ENCODE peak calls at places on chromosomes 12 and 14, in seven cellular contexts. S is HFFc6, E is transverse colon, H is Calu3, F is dorsolateral prefrontal cortex, Z is heart right ventricle, X is BE2C. N is an unnamed sample.

GRCh38 chr12:62832528-62832927 is 102.4 kb downstream of the PPM1H start:
- DNase-seq in H (no peak), S (no peak), Z (no peak), E (no peak), X (no peak), F (no peak), N (no peak)

GRCh38 chr14:59306775-59307174 is 118.3 kb downstream of the DAAM1 start:
- DNase-seq in E (no peak), F (no peak), H (peak), X (no peak), Z (no peak), S (peak), N (no peak)

GRCh38 chr12:13293086-13293485 is 96.6 kb downstream of the EMP1 start:
- DNase-seq in F (no peak), X (no peak), H (no peak), E (no peak), S (peak), Z (no peak), N (no peak)

GRCh38 chr12:1491983-1492697 is 102.2 kb downstream of the FBXL14 start:
- DNase-seq in E (no peak), Z (no peak), X (no peak), H (no peak), S (no peak), F (no peak), N (no peak)

GRCh38 chr12:65655074-65655493 is 169.2 kb upstream of the HMGA2 start:
- DNase-seq in E (no peak), Z (no peak), F (no peak), H (no peak), S (no peak), X (no peak), N (no peak)

GRCh38 chr14:104499784-104500496 is 79.6 kb upstream of the C14orf180 start:
- DNase-seq in E (peak), X (no peak), S (no peak), H (no peak), Z (no peak), F (no peak), N (no peak)

GRCh38 chr12:52837341-52837741 is 3.2 kb upstream of the KRT79 start:
- DNase-seq in S (peak), H (peak), Z (no peak), E (no peak), F (no peak), X (no peak), N (no peak)

GRCh38 chr12:91171475-91171874 is 11.1 kb downstream of the DCN start:
- DNase-seq in S (no peak), F (no peak), X (no peak), E (no peak), H (no peak), Z (no peak), N (no peak)

GRCh38 chr14:57982802-57983201 is 116.9 kb upstream of the SLC35F4 start:
- DNase-seq in X (peak), E (no peak), H (no peak), F (no peak), Z (peak), S (no peak), N (peak)

GRCh38 chr14:94746131-94746530 is 23.8 kb downstream of the GSC start:
- DNase-seq in F (no peak), X (no peak), S (no peak), H (no peak), E (no peak), Z (no peak), N (no peak)

GRCh38 chr12:4852911-4853310 is 56.8 kb upstream of the KCNA1 start:
- DNase-seq in X (no peak), H (no peak), E (no peak), S (no peak), Z (no peak), F (no peak), N (no peak)

GRCh38 chr12:95412826-95413311 is 61.1 kb upstream of the METAP2 start:
- DNase-seq in Z (no peak), H (no peak), F (no peak), X (no peak), S (peak), E (no peak), N (no peak)

GRCh38 chr12:19058235-19059021 is 71.1 kb upstream of the PLEKHA5 start:
- DNase-seq in Z (no peak), H (no peak), E (no peak), F (no peak), X (peak), S (no peak), N (peak)

GRCh38 chr12:14211829-14212455 is 153.5 kb upstream of the ATF7IP start:
- DNase-seq in E (peak), X (no peak), Z (no peak), S (no peak), F (no peak), H (no peak), N (no peak)

GRCh38 chr12:24913953-24914352 is 34.9 kb downstream of the BCAT1 start:
- DNase-seq in H (no peak), Z (no peak), E (no peak), S (no peak), F (no peak), X (no peak), N (no peak)

GRCh38 chr12:33942172-33942571 is 80.1 kb upstream of the ALG10 start:
- DNase-seq in S (no peak), H (no peak), X (no peak), F (no peak), E (no peak), Z (no peak), N (no peak)

GRCh38 chr12:87815738-87816137 is 213.5 kb downstream of the C12orf50 start:
- DNase-seq in E (no peak), Z (no peak), H (no peak), S (no peak), F (no peak), X (no peak), N (no peak)

GRCh38 chr12:119949145-119949544 is 39.9 kb upstream of the BICDL1 start:
- DNase-seq in F (no peak), E (no peak), S (no peak), X (no peak), Z (no peak), H (no peak), N (no peak)

GRCh38 chr12:6193853-6194815 is 6.1 kb upstream of the CD9 start:
- DNase-seq in S (no peak), X (peak), F (no peak), E (peak), Z (no peak), H (no peak), N (no peak)

GRCh38 chr12:122867701-122868461 is 28.0 kb downstream of the VPS37B start:
- DNase-seq in X (peak), E (peak), Z (peak), H (no peak), S (no peak), F (peak), N (no peak)

GRCh38 chr12:99157946-99158345 is 489.6 kb upstream of the GARIN6 start:
- DNase-seq in Z (no peak), E (no peak), S (no peak), X (no peak), H (no peak), F (no peak), N (no peak)

GRCh38 chr12:70722584-70723343 is 85.5 kb upstream of the PTPRB start:
- DNase-seq in X (peak), F (no peak), S (no peak), E (no peak), Z (no peak), H (no peak), N (no peak)

GRCh38 chr14:76348898-76349297 is 27.0 kb upstream of the ESRRB start:
- DNase-seq in F (no peak), X (peak), H (no peak), E (no peak), Z (peak), S (peak), N (no peak)

GRCh38 chr12:1630827-1631591 is 2.0 kb downstream of the WNT5B start:
- DNase-seq in E (no peak), X (peak), H (no peak), S (no peak), F (no peak), Z (peak), N (peak)

GRCh38 chr12:50751921-50752721 is 11.8 kb upstream of the ATF1 start:
- DNase-seq in F (no peak), X (no peak), S (no peak), H (no peak), E (no peak), Z (no peak), N (no peak)

GRCh38 chr12:106981781-106982180 is 5.2 kb downstream of the MTERF2 start:
- DNase-seq in F (no peak), X (no peak), E (no peak), H (no peak), S (no peak), Z (no peak), N (no peak)

GRCh38 chr12:71848212-71848611 is 8.7 kb downstream of the TBC1D15 start:
- DNase-seq in H (no peak), Z (no peak), F (no peak), S (no peak), E (no peak), X (no peak), N (no peak)

GRCh38 chr12:69161835-69162234 is 77.5 kb upstream of the CPSF6 start:
- DNase-seq in Z (no peak), S (no peak), X (no peak), F (no peak), E (no peak), H (no peak), N (no peak)

GRCh38 chr12:95204141-95204866 is 13.0 kb downstream of the FGD6 start:
- DNase-seq in Z (no peak), S (peak), E (peak), X (no peak), F (no peak), H (peak), N (no peak)

GRCh38 chr14:96274122-96274910 is 18.3 kb downstream of the BDKRB1 start:
- DNase-seq in Z (no peak), H (no peak), S (peak), X (peak), F (no peak), E (no peak), N (no peak)

GRCh38 chr12:29519585-29520182 is 22.2 kb upstream of the OVCH1 start:
- DNase-seq in F (no peak), H (peak), X (peak), Z (no peak), S (peak), E (no peak), N (peak)

GRCh38 chr14:24429395-24430142 is at the start of the genes CBLN3 and KHNYN:
- DNase-seq in S (peak), Z (peak), E (peak), X (peak), H (peak), F (peak), N (peak)

GRCh38 chr12:12088147-12088546 is 17.4 kb downstream of the BCL2L14 start:
- DNase-seq in S (no peak), E (no peak), Z (no peak), F (no peak), H (no peak), X (no peak), N (no peak)

GRCh38 chr12:12087693-12088034 is 16.9 kb downstream of the BCL2L14 start:
- DNase-seq in H (no peak), S (no peak), F (no peak), Z (no peak), X (no peak), E (no peak), N (no peak)

GRCh38 chr12:12086975-12087692 is 16.4 kb downstream of the BCL2L14 start:
- DNase-seq in H (no peak), F (no peak), E (no peak), S (no peak), X (no peak), Z (no peak), N (no peak)

GRCh38 chr12:12088761-12089160 is 18.0 kb downstream of the BCL2L14 start:
- DNase-seq in F (no peak), H (no peak), X (no peak), E (no peak), Z (no peak), S (no peak), N (no peak)

DNA sequence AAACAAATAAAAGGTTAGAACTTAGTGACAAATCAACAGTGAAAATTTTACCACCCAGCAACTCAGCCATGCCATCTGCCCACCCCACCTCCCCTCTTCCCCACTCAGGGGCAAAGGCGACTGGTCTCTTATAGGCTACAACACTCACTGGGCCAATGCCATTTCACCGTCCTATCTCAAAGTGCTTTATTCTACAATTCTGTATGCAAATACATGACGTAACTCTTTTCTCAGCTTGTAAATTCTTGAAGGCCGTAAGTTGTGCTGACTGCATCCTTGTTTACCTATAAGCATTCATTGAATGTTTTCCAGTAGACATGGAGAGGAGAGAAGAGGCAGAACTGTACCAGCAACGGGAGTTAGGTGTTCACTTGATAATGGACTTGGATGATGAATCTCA is 15.6 kb downstream of the BCL2L14 start:
- DNase-seq in S (no peak), H (no peak), Z (no peak), E (peak), X (no peak), F (no peak), N (no peak)
- TF ChIP-seq CTCF in S (no peak), H (no peak), Z (no peak), E (no peak), X (no peak), F (no peak), N (no peak)

GRCh38 chr12:59708484-59708883 is 112.7 kb downstream of the SLC16A7 start:
- DNase-seq in S (no peak), H (no peak), Z (no peak), F (no peak), E (no peak), X (no peak), N (no peak)
- TF ChIP-seq CTCF in S (no peak), H (no peak), Z (no peak), F (no peak), E (no peak), X (no peak), N (no peak)

GRCh38 chr12:124375141-124375788 is 80.4 kb downstream of the RFLNA start:
- DNase-seq in E (no peak), Z (no peak), F (no peak), X (no peak), S (no peak), H (no peak), N (no peak)
- TF ChIP-seq CTCF in E (no peak), Z (peak), F (no peak), X (peak), S (peak), H (no peak), N (no peak)

GRCh38 chr14:23054000-23054811 is 3.1 kb downstream of the CDH24 start:
- DNase-seq in F (no peak), Z (no peak), X (peak), E (no peak), S (no peak), H (no peak), N (peak)
- TF ChIP-seq CTCF in F (peak), Z (peak), X (peak), E (no peak), S (peak), H (no peak), N (peak)

DNA sequence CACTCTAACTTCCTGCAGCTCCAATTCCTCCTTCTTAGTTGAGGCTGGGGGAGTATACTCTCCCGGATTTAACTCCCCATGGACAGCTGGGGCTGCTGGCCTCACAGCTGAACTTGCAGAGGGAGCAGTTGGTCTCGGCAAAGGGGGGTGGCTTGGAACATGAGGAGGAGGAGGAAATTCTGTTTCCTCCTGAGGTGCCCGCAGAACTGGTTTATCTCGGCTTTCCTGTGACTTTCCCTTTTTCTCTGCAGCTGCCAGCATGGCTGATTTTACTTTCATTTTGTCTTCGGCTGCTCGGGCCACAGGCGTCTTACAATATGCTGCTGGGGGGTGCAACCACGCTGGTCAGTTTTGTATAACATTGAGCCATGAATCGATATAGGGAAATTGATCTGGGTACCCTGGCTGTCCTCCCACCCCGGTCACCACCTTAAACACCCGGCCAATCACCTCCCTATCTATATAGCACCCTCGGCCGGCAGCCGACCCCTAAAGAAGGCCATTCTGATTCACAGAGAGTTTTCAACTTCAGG is 1317.6 kb downstream of the TMEM121 start:
- DNase-seq in Z (no peak), S (no peak), E (peak), F (no peak), H (peak), X (no peak), N (no peak)
- TF ChIP-seq CTCF in Z (no peak), S (no peak), E (no peak), F (no peak), H (no peak), X (no peak), N (no peak)

GRCh38 chr12:110888256-110888991 is 32.0 kb downstream of the MYL2 start:
- DNase-seq in S (no peak), Z (no peak), X (no peak), H (no peak), E (no peak), F (no peak), N (no peak)
- TF ChIP-seq CTCF in S (peak), Z (peak), X (no peak), H (no peak), E (no peak), F (no peak), N (no peak)

DNA sequence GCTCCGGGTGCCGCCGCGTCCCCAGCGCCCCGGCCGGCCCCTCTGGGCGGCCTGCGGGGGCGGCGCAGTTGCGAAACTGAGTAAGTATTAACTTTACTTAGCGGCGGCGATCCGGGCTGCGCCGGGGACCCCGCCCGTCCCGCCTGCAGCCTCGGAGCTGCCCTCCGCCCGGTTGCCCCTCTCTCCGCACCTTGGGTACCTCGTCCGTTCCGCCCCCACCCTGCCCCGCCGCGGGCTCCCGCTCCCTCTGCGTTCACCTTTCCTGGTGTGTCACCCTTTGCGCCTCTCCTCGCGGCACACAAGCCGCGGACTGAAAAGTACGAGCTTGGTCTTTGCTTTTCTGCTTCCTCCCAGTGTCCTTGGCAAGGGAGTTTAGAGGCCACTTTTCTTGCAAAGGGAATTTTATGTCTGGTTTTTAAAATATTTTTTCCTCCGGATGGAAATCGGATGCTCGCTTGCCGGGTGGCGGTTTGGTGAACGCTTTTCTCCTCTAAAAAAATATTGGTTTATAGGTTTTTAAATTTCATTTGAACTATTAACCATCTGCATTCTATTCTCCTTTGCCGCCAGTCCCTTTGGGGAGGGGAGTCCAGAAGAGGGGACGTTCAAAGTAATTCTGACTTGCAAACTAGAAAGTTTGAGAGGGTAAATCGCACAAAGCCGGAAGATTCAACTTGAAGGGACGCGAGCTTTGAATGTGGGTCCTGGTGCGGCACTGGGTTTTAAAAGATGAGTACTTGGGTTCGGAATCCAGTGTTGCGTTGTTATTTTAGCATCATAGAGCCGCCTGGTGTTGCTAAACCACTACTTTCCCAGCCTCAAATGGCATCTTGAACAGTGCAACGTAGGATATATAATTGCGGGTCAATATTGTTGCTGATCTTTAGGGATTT is 833 bp downstream of the RASSF8 start:
- DNase-seq in S (peak), X (peak), F (no peak), E (peak), H (peak), Z (peak), N (peak)
- TF ChIP-seq CTCF in S (peak), X (no peak), F (no peak), E (no peak), H (no peak), Z (no peak), N (no peak)

DNA sequence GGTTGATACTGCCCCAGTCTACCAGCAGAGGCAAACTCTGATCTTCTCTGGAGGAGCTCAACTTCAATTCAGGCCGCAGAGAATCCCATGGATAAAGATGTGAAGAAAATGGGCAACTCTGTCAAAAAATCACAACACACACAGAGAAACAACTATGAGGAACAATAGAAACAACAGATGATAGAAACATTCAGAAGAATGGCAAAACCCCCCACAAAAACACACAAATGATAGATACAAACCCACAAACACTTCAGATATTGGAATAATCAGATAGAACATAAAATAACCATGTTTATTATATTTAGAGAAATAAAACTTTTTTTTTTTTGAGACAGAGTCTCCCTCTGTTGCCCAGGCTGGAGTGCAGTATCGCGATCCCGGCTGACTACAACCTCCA is 20.0 kb upstream of the HVCN1 start:
- DNase-seq in Z (no peak), E (no peak), F (no peak), X (no peak), H (no peak), S (no peak), N (no peak)
- TF ChIP-seq CTCF in Z (no peak), E (no peak), F (no peak), X (no peak), H (no peak), S (no peak), N (no peak)

DNA sequence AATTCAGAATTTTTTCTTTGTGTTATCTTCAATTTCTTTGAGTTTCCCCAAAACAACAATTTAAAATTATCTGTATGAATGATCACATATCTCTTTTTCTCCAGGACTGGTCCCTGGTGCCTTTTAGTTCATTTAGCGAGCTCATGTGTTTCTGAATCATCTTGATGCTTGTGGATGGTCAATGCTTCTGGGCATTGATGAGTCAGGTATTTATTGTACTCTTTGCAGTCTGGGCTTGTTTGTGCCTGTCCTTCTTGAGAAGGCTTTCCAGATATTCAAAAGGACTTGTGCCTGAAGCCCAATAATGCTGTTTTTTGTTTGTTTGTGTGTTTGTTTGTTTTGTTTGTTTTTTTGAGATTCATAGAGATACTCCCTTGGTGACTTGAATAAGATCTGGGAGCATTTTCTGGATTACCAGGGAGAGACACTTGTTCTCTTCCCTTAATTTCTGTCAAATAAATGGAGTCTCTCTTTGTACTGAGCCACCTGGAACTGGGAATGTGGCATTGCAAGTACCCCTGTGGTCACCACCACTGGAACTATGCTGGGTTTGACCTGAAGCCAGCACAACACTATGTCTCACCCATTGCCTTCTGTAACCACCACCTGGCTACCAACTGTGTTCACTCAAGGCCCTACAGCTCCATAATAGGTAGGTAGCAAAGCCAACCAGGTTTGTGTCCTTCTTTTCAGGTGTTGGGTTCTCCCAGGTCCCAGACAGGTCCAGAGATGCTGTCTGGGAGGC is 56.3 kb downstream of the SLC6A15 start:
- DNase-seq in H (no peak), S (no peak), X (no peak), F (no peak), E (no peak), Z (no peak), N (no peak)
- TF ChIP-seq CTCF in H (no peak), S (no peak), X (no peak), F (no peak), E (no peak), Z (no peak), N (no peak)

N was measured in nephron progenitor cell.